ENCODE peak calls at places on chromosomes 2 and 18, in eight cellular contexts. V is A549, Z is K562, N is WTC11, P is HepG2, T is GM12878, U is NB4, J is HCT116. C is an unnamed sample.

GRCh38 chr2:85823951-85824350 is 64.8 kb downstream of the ST3GAL5 start:
- DNase-seq in V (no peak), Z (no peak), N (no peak), P (no peak), T (no peak), U (no peak), J (no peak), C (no peak)

GRCh38 chr2:172555272-172555521 is 693 bp upstream of the PDK1 start:
- DNase-seq in V (no peak), Z (no peak), N (no peak), P (no peak), T (no peak), U (no peak), J (no peak), C (no peak)

GRCh38 chr2:130300970-130301348 is 41.7 kb upstream of the IMP4 start:
- DNase-seq in V (no peak), Z (no peak), N (no peak), P (no peak), T (no peak), U (no peak), J (no peak), C (no peak)

GRCh38 chr2:121144111-121144510 is 140.9 kb downstream of the TFCP2L1 start:
- DNase-seq in V (no peak), Z (no peak), N (no peak), P (no peak), T (no peak), U (no peak), J (no peak), C (no peak)

GRCh38 chr2:58081000-58081399 is 34.4 kb downstream of the VRK2 start:
- DNase-seq in V (no peak), Z (no peak), N (no peak), P (peak; percentile 15), T (no peak), U (no peak), J (no peak), C (no peak)

GRCh38 chr2:231530099-231531085 is at the start of gene NMUR1:
- DNase-seq in V (peak; percentile 48), Z (peak; percentile 76), N (peak; percentile 72), P (no peak), T (no peak), U (peak; percentile 75), J (peak; percentile 19), C (peak; percentile 39)

GRCh38 chr18:38368246-38368645 is 802.6 kb upstream of the CELF4 start:
- DNase-seq in V (no peak), Z (no peak), N (no peak), P (no peak), T (no peak), U (no peak), J (no peak), C (no peak)

GRCh38 chr2:11621465-11621864 is 48.5 kb downstream of the NTSR2 start:
- DNase-seq in V (no peak), Z (no peak), N (no peak), P (no peak), T (no peak), U (no peak), J (no peak), C (no peak)

GRCh38 chr2:192669505-192670082 is 474.9 kb upstream of the TMEFF2 start:
- DNase-seq in V (no peak), Z (no peak), N (no peak), P (peak; percentile 11), T (no peak), U (no peak), J (no peak), C (no peak)

GRCh38 chr2:215624423-215624829 is 188.6 kb upstream of the FN1 start:
- DNase-seq in V (no peak), Z (no peak), N (no peak), P (peak; percentile 95), T (no peak), U (peak; percentile 74), J (no peak), C (no peak)
- TF ChIP-seq MAX in V (no peak), Z (no peak), N (no peak), P (no peak), T (no peak), U (no peak), J (no peak), C (no peak)

GRCh38 chr2:141068053-141068682 is 1062.6 kb downstream of the LRP1B start:
- DNase-seq in V (no peak), Z (peak; percentile 12), N (no peak), P (peak; percentile 3), T (no peak), U (peak; percentile 4), J (no peak), C (no peak)
- TF ChIP-seq MAX in V (no peak), Z (no peak), N (no peak), P (no peak), T (no peak), U (no peak), J (no peak), C (no peak)

GRCh38 chr18:8701546-8702118 is 3.7 kb upstream of the MTCL1 start:
- DNase-seq in V (peak; percentile 64), Z (no peak), N (no peak), P (peak; percentile 59), T (no peak), U (no peak), J (no peak), C (no peak)
- TF ChIP-seq MAX in V (peak; percentile 67), Z (no peak), N (no peak), P (no peak), T (no peak), U (no peak), J (no peak), C (no peak)

DNA sequence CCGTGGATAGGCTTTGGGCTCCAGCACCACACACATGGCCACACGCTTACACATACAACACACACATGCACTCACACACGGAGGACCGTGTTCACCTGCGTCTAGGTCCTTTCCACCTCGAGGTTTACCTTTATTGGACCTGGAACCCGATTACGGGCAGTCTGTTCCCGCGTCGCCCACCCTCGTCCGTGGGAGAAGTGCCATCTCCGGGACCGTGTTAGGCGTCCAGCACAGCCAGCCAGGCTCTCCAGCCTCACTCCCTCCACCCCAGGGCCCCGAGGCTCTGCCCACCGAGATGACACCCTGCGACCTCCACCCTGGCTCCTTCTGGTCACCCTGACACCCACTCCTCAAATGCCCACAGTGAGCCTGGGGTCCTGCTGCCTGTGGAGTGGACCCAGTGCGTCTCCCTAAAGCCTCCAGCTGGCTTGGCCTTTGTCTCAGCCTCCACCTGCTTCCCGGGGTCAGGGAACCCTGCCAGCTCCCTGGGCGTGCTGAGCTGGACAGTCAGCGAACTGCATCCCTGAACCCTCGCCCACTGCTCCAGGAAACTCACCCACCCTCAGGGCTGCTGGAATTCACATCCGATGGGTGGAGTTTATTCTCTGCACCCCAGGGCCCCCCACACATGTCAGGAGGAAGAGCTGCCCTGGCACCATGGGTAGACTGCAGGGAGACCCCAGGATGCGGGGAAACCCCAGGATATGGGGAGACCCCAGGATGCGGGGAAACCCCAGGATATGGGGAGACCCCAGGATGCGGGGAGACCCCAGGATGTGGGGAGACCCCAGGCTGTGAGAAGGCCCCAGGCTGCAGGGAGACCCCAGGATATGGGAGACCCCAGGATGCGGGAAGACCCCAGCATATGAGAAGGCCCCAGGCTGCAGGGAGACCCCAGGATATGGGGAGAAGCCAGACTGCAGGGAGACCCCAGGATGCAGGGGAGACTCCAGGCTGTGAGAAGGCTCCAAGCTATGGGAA is 33.0 kb downstream of the ADI1 start:
- DNase-seq in V (no peak), Z (no peak), N (no peak), P (no peak), T (no peak), U (no peak), J (no peak), C (no peak)
- TF ChIP-seq MAX in V (no peak), Z (no peak), N (no peak), P (no peak), T (no peak), U (no peak), J (no peak), C (no peak)

DNA sequence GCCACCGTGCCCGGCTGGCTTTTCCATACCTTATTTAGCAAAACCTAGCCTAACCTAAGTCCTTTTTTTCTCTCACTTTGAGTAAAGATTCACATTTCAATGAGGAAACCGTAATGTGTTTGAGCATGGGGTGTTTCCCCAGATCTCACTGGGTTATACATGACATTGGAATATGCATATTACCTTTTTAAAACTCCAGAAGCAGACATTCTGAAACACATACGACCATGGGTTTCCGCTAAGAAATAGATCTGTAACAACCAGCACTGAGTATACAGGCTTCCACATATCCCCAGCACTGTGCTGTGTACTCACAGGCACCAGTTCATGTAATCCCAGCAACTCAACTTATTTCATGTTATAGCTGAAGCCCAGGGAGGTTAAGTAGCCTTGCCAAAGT is 41.0 kb upstream of the FOSL2 start:
- DNase-seq in V (no peak), Z (no peak), N (no peak), P (no peak), T (no peak), U (no peak), J (no peak), C (no peak)
- TF ChIP-seq MAX in V (no peak), Z (no peak), N (no peak), P (no peak), T (no peak), U (no peak), J (no peak), C (no peak)

DNA sequence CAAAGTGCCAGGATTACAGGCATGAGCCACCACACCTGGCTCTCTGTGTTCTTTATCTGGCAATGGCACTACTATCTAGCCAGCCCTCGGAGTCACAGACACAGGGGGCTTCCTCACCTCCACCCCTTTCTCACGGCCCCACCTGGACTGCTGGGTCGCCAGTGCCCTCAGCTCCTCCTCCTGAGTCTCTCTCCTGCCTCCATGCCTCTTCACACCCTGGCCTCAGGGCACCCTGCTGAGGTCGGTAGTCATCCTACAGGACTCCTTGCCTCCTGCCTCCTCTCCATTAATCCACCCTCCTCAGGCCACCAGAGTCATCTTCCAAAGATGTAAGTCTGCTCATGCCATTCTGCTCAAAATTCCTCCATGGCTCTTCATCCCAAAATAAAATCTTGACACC is 8.6 kb upstream of the ASPRV1 start:
- DNase-seq in V (no peak), Z (no peak), N (no peak), P (no peak), T (no peak), U (no peak), J (no peak), C (no peak)
- TF ChIP-seq MAX in V (no peak), Z (no peak), N (no peak), P (no peak), T (no peak), U (no peak), J (no peak), C (no peak)

GRCh38 chr2:36702781-36703180 is 6.3 kb downstream of the VIT start:
- DNase-seq in V (no peak), Z (no peak), N (no peak), P (no peak), T (no peak), U (no peak), J (no peak), C (no peak)
- TF ChIP-seq MAX in V (no peak), Z (no peak), N (no peak), P (no peak), T (no peak), U (no peak), J (no peak), C (no peak)

GRCh38 chr2:80002112-80002511 is 302.4 kb downstream of the LRRTM1 start:
- DNase-seq in V (no peak), Z (no peak), N (no peak), P (no peak), T (no peak), U (no peak), J (no peak), C (no peak)

GRCh38 chr2:80002761-80003160 is 301.8 kb downstream of the LRRTM1 start:
- DNase-seq in V (no peak), Z (no peak), N (no peak), P (no peak), T (no peak), U (no peak), J (no peak), C (no peak)

GRCh38 chr2:80007722-80008503 is 296.6 kb downstream of the LRRTM1 start:
- DNase-seq in V (no peak), Z (no peak), N (no peak), P (no peak), T (no peak), U (no peak), J (no peak), C (no peak)
- TF ChIP-seq MAX in V (no peak), Z (no peak), N (no peak), P (no peak), T (no peak), U (no peak), J (no peak), C (no peak)

C was measured in endothelial cell of umbilical vein.